ENCODE peak calls at places on chromosomes 2 and 18, in four cellular contexts. J is fibroblast of the conjunctiva, Z is iris pigment epithelial cell, V is A172. A is an unnamed sample.

GRCh38 chr2:69685321-69686048 is 41.9 kb upstream of the AAK1 start:
- DNase-seq in J (peak; percentile 6), Z (peak; percentile 47), V (no peak), A (no peak)

GRCh38 chr2:3703236-3703682 is at the start of gene DCDC2C:
- DNase-seq in J (no peak), Z (no peak), V (no peak), A (no peak)

GRCh38 chr2:180463608-180464007 is 456.5 kb upstream of the CWC22 start:
- DNase-seq in J (no peak), Z (no peak), V (no peak), A (peak; percentile 46)

GRCh38 chr2:140842110-140842509 is 1288.7 kb downstream of the LRP1B start:
- DNase-seq in J (no peak), Z (no peak), V (no peak), A (no peak)

GRCh38 chr18:8673276-8674209 is 31.8 kb upstream of the MTCL1 start:
- DNase-seq in J (no peak), Z (no peak), V (no peak), A (no peak)

GRCh38 chr18:9661564-9661963 is 46.5 kb upstream of the RAB31 start:
- DNase-seq in J (no peak), Z (peak; percentile 48), V (no peak), A (no peak)

GRCh38 chr2:65374555-65374954 is 57.8 kb downstream of the SPRED2 start:
- DNase-seq in J (no peak), Z (no peak), V (no peak), A (no peak)

GRCh38 chr18:78293940-78294401 is 685.6 kb upstream of the SALL3 start:
- DNase-seq in J (no peak), Z (no peak), V (no peak), A (no peak)

GRCh38 chr2:68320118-68320641 is 431 bp upstream of the CNRIP1 start:
- DNase-seq in J (no peak), Z (peak; percentile 26), V (peak; percentile 32), A (peak; percentile 48)

GRCh38 chr2:65688166-65688886 is 255.9 kb upstream of the SPRED2 start:
- DNase-seq in J (no peak), Z (no peak), V (no peak), A (no peak)

GRCh38 chr2:172734711-172735645 is 667 bp upstream of the RAPGEF4 start:
- DNase-seq in J (no peak), Z (no peak), V (no peak), A (peak; percentile 52)

GRCh38 chr2:108080177-108080576 is 93.9 kb downstream of the SLC5A7 start:
- DNase-seq in J (no peak), Z (no peak), V (no peak), A (no peak)

GRCh38 chr2:5926896-5927512 is 234.8 kb downstream of the SOX11 start:
- DNase-seq in J (no peak), Z (no peak), V (no peak), A (no peak)

GRCh38 chr18:25453556-25454269 is 101.7 kb upstream of the ZNF521 start:
- DNase-seq in J (no peak), Z (peak; percentile 91), V (no peak), A (no peak)

GRCh38 chr18:27546991-27547390 is 361.9 kb upstream of the CHST9 start:
- DNase-seq in J (no peak), Z (no peak), V (no peak), A (no peak)

GRCh38 chr2:14189929-14190328 is 442.6 kb upstream of the LRATD1 start:
- DNase-seq in J (no peak), Z (peak; percentile 83), V (peak; percentile 61), A (peak; percentile 57)

GRCh38 chr18:65749881-65750280 is 931 bp upstream of the CDH7 start:
- DNase-seq in J (no peak), Z (no peak), V (no peak), A (no peak)

GRCh38 chr2:38747007-38747424 is 4.1 kb downstream of the SRSF7 start:
- DNase-seq in J (no peak), Z (no peak), V (no peak), A (no peak)

GRCh38 chr18:44771572-44771956 is 90.9 kb downstream of the SETBP1 start:
- DNase-seq in J (no peak), Z (no peak), V (no peak), A (no peak)

GRCh38 chr18:24112874-24113615 is 25.8 kb upstream of the CABYR start:
- DNase-seq in J (no peak), Z (peak; percentile 60), V (peak; percentile 48), A (peak; percentile 53)

GRCh38 chr18:10100236-10100635 is 186.4 kb downstream of the VAPA start:
- DNase-seq in J (peak; percentile 10), Z (no peak), V (no peak), A (no peak)

GRCh38 chr2:39725401-39725800 is 53.7 kb downstream of the THUMPD2 start:
- DNase-seq in J (no peak), Z (no peak), V (no peak), A (no peak)

GRCh38 chr2:2103320-2103719 is 227.8 kb downstream of the MYT1L start:
- DNase-seq in J (no peak), Z (no peak), V (no peak), A (no peak)

GRCh38 chr2:28394331-28394877 is 1.7 kb downstream of the FOSL2 start:
- DNase-seq in J (no peak), Z (peak; percentile 74), V (peak; percentile 45), A (no peak)

GRCh38 chr2:135997380-135997779 is 12.0 kb upstream of the DARS1 start:
- DNase-seq in J (no peak), Z (no peak), V (no peak), A (no peak)

GRCh38 chr2:105409717-105410116 is 10.9 kb upstream of the FHL2 start:
- DNase-seq in J (peak; percentile 29), Z (peak; percentile 54), V (peak; percentile 91), A (peak; percentile 95)

GRCh38 chr18:45007531-45007930 is 326.8 kb downstream of the SETBP1 start:
- DNase-seq in J (no peak), Z (no peak), V (no peak), A (no peak)

GRCh38 chr2:217905395-217905794 is 97.4 kb downstream of the TNS1 start:
- DNase-seq in J (no peak), Z (no peak), V (no peak), A (no peak)

GRCh38 chr2:8118940-8119781 is 562.7 kb upstream of the ID2 start:
- DNase-seq in J (no peak), Z (no peak), V (no peak), A (no peak)

GRCh38 chr2:241858206-241859016 is at the start of gene PDCD1:
- DNase-seq in J (no peak), Z (no peak), V (no peak), A (no peak)

A was measured in RWPE1.